ENCODE peak calls at places on chromosomes 4 and X, in nine cellular contexts. One of them, this sample, is unnamed.

GRCh38 chrX:55486736-55487135 is 2.9 kb downstream of the USP51 start:
- DNase-seq in stomach: no peak
- DNase-seq in ovary: no peak
- DNase-seq in adrenal gland: no peak
- DNase-seq in H1: no peak
- DNase-seq in transverse colon: no peak
- DNase-seq in spleen: no peak
- DNase-seq in tibial nerve: no peak
- DNase-seq in A549: peak; percentile 4
- DNase-seq in this sample: no peak

GRCh38 chr4:67581208-67581857 is 22.8 kb downstream of the STAP1 start:
- DNase-seq in stomach: no peak
- DNase-seq in ovary: no peak
- DNase-seq in adrenal gland: no peak
- DNase-seq in H1: no peak
- DNase-seq in transverse colon: no peak
- DNase-seq in spleen: no peak
- DNase-seq in tibial nerve: no peak
- DNase-seq in A549: no peak
- DNase-seq in this sample: no peak

GRCh38 chrX:15514279-15514678 is 13.7 kb downstream of the BMX start:
- DNase-seq in stomach: no peak
- DNase-seq in ovary: no peak
- DNase-seq in adrenal gland: no peak
- DNase-seq in H1: no peak
- DNase-seq in transverse colon: no peak
- DNase-seq in spleen: no peak
- DNase-seq in tibial nerve: no peak
- DNase-seq in A549: no peak
- DNase-seq in this sample: no peak

GRCh38 chr4:88705223-88705622 is 7.6 kb upstream of the NAP1L5 start:
- DNase-seq in stomach: no peak
- DNase-seq in ovary: no peak
- DNase-seq in adrenal gland: no peak
- DNase-seq in H1: no peak
- DNase-seq in transverse colon: no peak
- DNase-seq in spleen: no peak
- DNase-seq in tibial nerve: no peak
- DNase-seq in A549: no peak
- DNase-seq in this sample: no peak

GRCh38 chr4:51831133-51831532 is 11.8 kb upstream of the DCUN1D4 start:
- DNase-seq in stomach: peak; percentile 77
- DNase-seq in ovary: peak; percentile 34
- DNase-seq in adrenal gland: peak; percentile 90
- DNase-seq in H1: no peak
- DNase-seq in transverse colon: peak; percentile 74
- DNase-seq in spleen: peak; percentile 80
- DNase-seq in tibial nerve: peak; percentile 74
- DNase-seq in A549: peak; percentile 47
- DNase-seq in this sample: no peak

GRCh38 chrX:135595543-135595942 is 75.1 kb downstream of the INTS6L start:
- DNase-seq in stomach: no peak
- DNase-seq in ovary: no peak
- DNase-seq in adrenal gland: no peak
- DNase-seq in H1: no peak
- DNase-seq in transverse colon: no peak
- DNase-seq in spleen: no peak
- DNase-seq in tibial nerve: no peak
- DNase-seq in A549: no peak
- DNase-seq in this sample: no peak

GRCh38 chr4:185542626-185543336 is 7.5 kb upstream of the PDLIM3 start:
- DNase-seq in stomach: peak; percentile 34
- DNase-seq in ovary: peak; percentile 86
- DNase-seq in adrenal gland: peak; percentile 65
- DNase-seq in H1: no peak
- DNase-seq in transverse colon: peak; percentile 58
- DNase-seq in spleen: no peak
- DNase-seq in tibial nerve: no peak
- DNase-seq in A549: no peak
- DNase-seq in this sample: peak; percentile 95

GRCh38 chr4:8350841-8351461 is 81.4 kb downstream of the HTRA3 start:
- DNase-seq in stomach: peak; percentile 24
- DNase-seq in ovary: no peak
- DNase-seq in adrenal gland: no peak
- DNase-seq in H1: no peak
- DNase-seq in transverse colon: no peak
- DNase-seq in spleen: no peak
- DNase-seq in tibial nerve: no peak
- DNase-seq in A549: no peak
- DNase-seq in this sample: no peak

GRCh38 chr4:8578717-8579116 is 1.5 kb upstream of the GPR78 start:
- DNase-seq in stomach: no peak
- DNase-seq in ovary: no peak
- DNase-seq in adrenal gland: no peak
- DNase-seq in H1: no peak
- DNase-seq in transverse colon: no peak
- DNase-seq in spleen: peak; percentile 41
- DNase-seq in tibial nerve: no peak
- DNase-seq in A549: no peak
- DNase-seq in this sample: no peak

GRCh38 chrX:72297953-72298730 is 7.6 kb downstream of the CITED1 start:
- DNase-seq in stomach: no peak
- DNase-seq in ovary: no peak
- DNase-seq in adrenal gland: no peak
- DNase-seq in H1: no peak
- DNase-seq in transverse colon: no peak
- DNase-seq in spleen: no peak
- DNase-seq in tibial nerve: no peak
- DNase-seq in A549: peak; percentile 56
- DNase-seq in this sample: no peak

GRCh38 chr4:52172166-52172565 is 121.1 kb downstream of the SPATA18 start:
- DNase-seq in stomach: no peak
- DNase-seq in ovary: no peak
- DNase-seq in adrenal gland: no peak
- DNase-seq in H1: no peak
- DNase-seq in transverse colon: no peak
- DNase-seq in spleen: no peak
- DNase-seq in tibial nerve: no peak
- DNase-seq in A549: no peak
- DNase-seq in this sample: no peak

GRCh38 chr4:96593422-96593821 is 753.5 kb downstream of the PDHA2 start:
- DNase-seq in stomach: peak; percentile 72
- DNase-seq in ovary: no peak
- DNase-seq in adrenal gland: no peak
- DNase-seq in H1: no peak
- DNase-seq in transverse colon: no peak
- DNase-seq in spleen: no peak
- DNase-seq in tibial nerve: no peak
- DNase-seq in A549: no peak
- DNase-seq in this sample: no peak
- H3K27ac ChIP-seq in stomach: no peak overlapping the region
- H3K27ac ChIP-seq in ovary: no peak overlapping the region
- H3K27ac ChIP-seq in adrenal gland: no peak overlapping the region
- H3K27ac ChIP-seq in H1: no peak overlapping the region
- H3K27ac ChIP-seq in transverse colon: no peak overlapping the region
- H3K27ac ChIP-seq in spleen: no peak overlapping the region
- H3K27ac ChIP-seq in tibial nerve: no peak overlapping the region
- H3K27ac ChIP-seq in A549: no peak overlapping the region
- H3K27ac ChIP-seq in this sample: no peak overlapping the region

GRCh38 chr4:40192286-40193017 is 4.4 kb upstream of the RHOH start:
- DNase-seq in stomach: no peak
- DNase-seq in ovary: no peak
- DNase-seq in adrenal gland: no peak
- DNase-seq in H1: no peak
- DNase-seq in transverse colon: peak; percentile 32
- DNase-seq in spleen: no peak
- DNase-seq in tibial nerve: no peak
- DNase-seq in A549: no peak
- DNase-seq in this sample: no peak
- TF ChIP-seq POLR2A in stomach: no peak
- TF ChIP-seq POLR2A in ovary: no peak
- TF ChIP-seq POLR2A in adrenal gland: no peak
- TF ChIP-seq POLR2A in H1: no peak
- TF ChIP-seq POLR2A in transverse colon: no peak
- TF ChIP-seq POLR2A in spleen: no peak
- TF ChIP-seq POLR2A in tibial nerve: no peak
- TF ChIP-seq POLR2A in A549: no peak
- TF ChIP-seq POLR2A in this sample: no peak

DNA sequence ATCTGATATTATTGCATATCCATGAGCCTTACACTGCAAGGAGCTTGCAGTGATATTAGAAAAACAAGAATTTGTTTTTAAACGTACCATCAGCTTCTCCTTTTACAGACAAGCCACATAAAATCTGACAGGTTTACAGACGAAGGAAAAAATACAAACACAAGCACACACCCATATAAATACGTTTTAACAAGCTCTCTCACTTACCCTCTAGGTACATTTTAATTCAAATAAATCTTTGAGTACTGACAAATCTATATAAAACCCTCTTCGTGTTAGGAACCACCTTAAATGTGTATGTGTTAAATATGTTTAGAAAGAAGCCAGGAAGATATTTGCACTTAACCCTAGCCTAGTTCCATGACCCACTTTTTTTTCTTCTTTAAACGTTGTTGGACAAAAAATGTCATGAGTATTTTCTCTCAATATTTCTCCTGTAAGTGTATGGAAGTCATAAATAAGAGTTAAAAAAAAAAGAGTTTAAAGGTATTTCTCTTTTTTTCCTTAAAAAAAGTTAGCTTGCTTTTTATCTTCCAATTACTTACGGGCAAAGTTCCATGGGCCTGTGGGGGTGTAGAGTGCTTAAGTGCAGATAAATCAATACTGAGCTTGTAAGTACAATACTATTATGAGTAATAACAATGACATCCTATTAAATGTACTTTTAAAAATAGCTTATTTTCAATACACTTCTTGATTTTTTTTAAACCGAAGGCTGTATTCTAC is 1.5 kb downstream of the ARAP2 start:
- DNase-seq in stomach: no peak
- DNase-seq in ovary: no peak
- DNase-seq in adrenal gland: no peak
- DNase-seq in H1: no peak
- DNase-seq in transverse colon: no peak
- DNase-seq in spleen: no peak
- DNase-seq in tibial nerve: no peak
- DNase-seq in A549: no peak
- DNase-seq in this sample: no peak
- H3K27ac ChIP-seq in stomach: peak overlapping the region; percentile 93
- H3K27ac ChIP-seq in ovary: no peak overlapping the region
- H3K27ac ChIP-seq in adrenal gland: no peak overlapping the region
- H3K27ac ChIP-seq in H1: no peak overlapping the region
- H3K27ac ChIP-seq in transverse colon: peak overlapping the region; percentile 90
- H3K27ac ChIP-seq in spleen: peak overlapping the region; percentile 98
- H3K27ac ChIP-seq in tibial nerve: peak overlapping the region; percentile 41
- H3K27ac ChIP-seq in A549: no peak overlapping the region
- H3K27ac ChIP-seq in this sample: no peak overlapping the region

DNA sequence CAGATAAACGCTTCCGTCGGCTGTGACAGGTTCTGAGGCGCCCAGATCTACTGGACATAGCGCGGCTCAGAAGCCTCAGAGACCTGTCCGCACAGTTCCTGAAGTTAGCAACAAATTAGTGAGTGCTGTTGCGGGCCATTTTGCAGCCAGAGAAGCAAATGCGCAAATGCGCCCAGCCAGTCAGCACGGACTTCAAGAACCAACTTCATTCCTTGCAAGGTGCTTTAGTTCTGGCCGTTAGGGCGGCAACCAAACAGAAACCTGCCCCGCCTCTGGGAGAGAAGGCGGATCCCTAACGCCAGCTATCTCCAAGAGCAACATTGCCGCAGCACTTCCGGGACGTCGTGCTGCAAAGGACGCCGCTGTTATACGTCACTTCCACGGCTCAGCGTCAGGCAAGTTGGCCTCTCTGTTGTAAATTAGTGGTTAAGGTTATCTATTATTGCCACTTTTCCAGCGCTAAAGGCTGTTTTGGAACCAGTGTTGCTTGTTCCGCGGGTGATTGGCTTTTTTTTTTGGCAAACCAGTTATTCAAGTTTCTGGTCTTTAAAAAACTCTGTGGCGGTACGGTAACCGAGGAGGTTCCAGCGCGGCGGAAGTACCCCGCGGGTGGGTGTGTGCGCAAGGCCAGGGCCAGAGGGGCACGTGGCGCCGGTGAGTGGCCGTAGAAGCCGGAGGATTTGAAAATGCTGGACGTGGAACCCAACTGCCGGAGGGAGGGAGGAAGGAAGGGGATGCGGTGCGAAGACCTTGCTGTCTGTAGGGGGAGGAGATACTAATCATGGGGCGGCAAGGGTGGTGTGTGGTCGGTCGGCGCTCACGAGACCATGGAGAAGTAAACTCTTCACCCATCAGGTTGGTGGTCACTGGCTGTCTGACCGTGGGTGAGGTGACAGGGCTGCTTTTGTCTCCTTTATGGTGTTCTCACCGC is at the start of gene GAR1:
- DNase-seq in stomach: peak; percentile 92
- DNase-seq in ovary: peak; percentile 83
- DNase-seq in adrenal gland: peak; percentile 97
- DNase-seq in H1: peak; percentile 91
- DNase-seq in transverse colon: peak; percentile 95
- DNase-seq in spleen: peak; percentile 96
- DNase-seq in tibial nerve: peak; percentile 77
- DNase-seq in A549: peak; percentile 92
- DNase-seq in this sample: peak; percentile 98
- TF ChIP-seq POLR2A in stomach: no peak
- TF ChIP-seq POLR2A in ovary: no peak
- TF ChIP-seq POLR2A in adrenal gland: peak; percentile 26
- TF ChIP-seq POLR2A in H1: no peak
- TF ChIP-seq POLR2A in transverse colon: peak; percentile 87
- TF ChIP-seq POLR2A in spleen: no peak
- TF ChIP-seq POLR2A in tibial nerve: peak; percentile 24
- TF ChIP-seq POLR2A in A549: peak; percentile 18
- TF ChIP-seq POLR2A in this sample: no peak

GRCh38 chr4:122583906-122584305 is 37.0 kb downstream of the IL21 start:
- DNase-seq in stomach: no peak
- DNase-seq in ovary: no peak
- DNase-seq in adrenal gland: no peak
- DNase-seq in H1: no peak
- DNase-seq in transverse colon: no peak
- DNase-seq in spleen: no peak
- DNase-seq in tibial nerve: no peak
- DNase-seq in A549: no peak
- DNase-seq in this sample: no peak
- H3K27ac ChIP-seq in stomach: no peak overlapping the region
- H3K27ac ChIP-seq in ovary: no peak overlapping the region
- H3K27ac ChIP-seq in adrenal gland: no peak overlapping the region
- H3K27ac ChIP-seq in H1: no peak overlapping the region
- H3K27ac ChIP-seq in transverse colon: no peak overlapping the region
- H3K27ac ChIP-seq in spleen: no peak overlapping the region
- H3K27ac ChIP-seq in tibial nerve: peak overlapping the region; percentile 69
- H3K27ac ChIP-seq in A549: no peak overlapping the region
- H3K27ac ChIP-seq in this sample: no peak overlapping the region

GRCh38 chr4:77002721-77003120 is 53.2 kb downstream of the SEPTIN11 start:
- DNase-seq in stomach: no peak
- DNase-seq in ovary: no peak
- DNase-seq in adrenal gland: no peak
- DNase-seq in H1: no peak
- DNase-seq in transverse colon: no peak
- DNase-seq in spleen: no peak
- DNase-seq in tibial nerve: no peak
- DNase-seq in A549: no peak
- DNase-seq in this sample: no peak
- TF ChIP-seq POLR2A in stomach: no peak
- TF ChIP-seq POLR2A in ovary: no peak
- TF ChIP-seq POLR2A in adrenal gland: no peak
- TF ChIP-seq POLR2A in H1: no peak
- TF ChIP-seq POLR2A in transverse colon: no peak
- TF ChIP-seq POLR2A in spleen: no peak
- TF ChIP-seq POLR2A in tibial nerve: no peak
- TF ChIP-seq POLR2A in A549: no peak
- TF ChIP-seq POLR2A in this sample: no peak